ENCODE peak calls at places on chromosomes 7 and 10, in nine cellular contexts. D is fibroblast of lung, H is heart left ventricle, S is esophagus squamous epithelium, Z is stomach, F is prostate gland, U is HFF-Myc, X is GM23338, B is GM06990. M is an unnamed sample.

GRCh38 chr7:14045651-14046050 is 56.2 kb upstream of the ETV1 start:
- DNase-seq in D (no peak), H (no peak), S (no peak), Z (no peak), F (no peak), U (no peak), X (no peak), B (no peak), M (no peak)

GRCh38 chr7:41869596-41869995 is 166.7 kb upstream of the INHBA start:
- DNase-seq in D (peak), H (no peak), S (no peak), Z (no peak), F (no peak), U (no peak), X (no peak), B (no peak), M (peak)

GRCh38 chr10:129602938-129603520 is 136.0 kb downstream of the MGMT start:
- DNase-seq in D (no peak), H (no peak), S (no peak), Z (no peak), F (no peak), U (no peak), X (no peak), B (no peak), M (no peak)

GRCh38 chr7:132557489-132558044 is 18.7 kb downstream of the PLXNA4 start:
- DNase-seq in D (peak), H (no peak), S (no peak), Z (no peak), F (no peak), U (no peak), X (peak), B (no peak), M (no peak)

GRCh38 chr7:140384894-140385650 is 13.3 kb downstream of the SLC37A3 start:
- DNase-seq in D (no peak), H (no peak), S (no peak), Z (no peak), F (no peak), U (no peak), X (no peak), B (no peak), M (peak)

GRCh38 chr10:72731916-72732419 is 40.0 kb downstream of the MCU start:
- DNase-seq in D (no peak), H (no peak), S (no peak), Z (no peak), F (no peak), U (no peak), X (no peak), B (no peak), M (no peak)

GRCh38 chr7:29811597-29811996 is 5.3 kb downstream of the WIPF3 start:
- DNase-seq in D (no peak), H (no peak), S (no peak), Z (no peak), F (no peak), U (peak), X (no peak), B (no peak), M (no peak)

GRCh38 chr7:28410628-28411578 is 1.4 kb upstream of the CREB5 start:
- DNase-seq in D (peak), H (peak), S (no peak), Z (no peak), F (no peak), U (no peak), X (peak), B (peak), M (peak)

GRCh38 chr10:132962623-132963429 is 20.5 kb upstream of the CFAP46 start:
- DNase-seq in D (peak), H (no peak), S (no peak), Z (no peak), F (no peak), U (no peak), X (no peak), B (no peak), M (peak)

GRCh38 chr7:155206286-155207020 is 91.2 kb upstream of the INSIG1 start:
- DNase-seq in D (peak), H (peak), S (peak), Z (peak), F (no peak), U (peak), X (no peak), B (peak), M (peak)

GRCh38 chr10:30999084-30999712 is 32.5 kb downstream of the ZNF438 start:
- DNase-seq in D (no peak), H (no peak), S (no peak), Z (peak), F (no peak), U (peak), X (no peak), B (no peak), M (peak)

GRCh38 chr7:37557810-37558209 is 109.1 kb upstream of the ELMO1 start:
- DNase-seq in D (no peak), H (no peak), S (no peak), Z (no peak), F (no peak), U (no peak), X (no peak), B (no peak), M (no peak)

DNA sequence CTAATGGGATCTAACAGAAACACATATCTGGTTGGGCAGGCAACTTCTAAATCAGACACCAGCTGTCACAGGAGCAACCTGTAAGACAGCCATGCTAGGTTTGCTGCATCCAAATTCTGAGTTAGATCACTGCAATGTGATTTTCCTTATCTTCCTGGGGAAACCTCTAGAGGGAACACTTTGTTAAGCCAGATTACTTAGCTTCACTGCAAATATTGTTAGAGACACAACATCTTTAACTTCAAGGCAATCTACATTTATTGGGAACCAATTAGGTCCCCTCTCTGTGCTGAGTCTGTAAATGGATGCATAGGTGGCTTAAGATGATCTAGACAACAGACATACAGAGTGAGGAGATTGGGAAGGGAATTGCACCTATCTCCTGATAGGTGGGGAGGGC is 109.7 kb upstream of the ELMO1 start:
- DNase-seq in D (no peak), H (no peak), S (no peak), Z (no peak), F (no peak), U (no peak), X (peak), B (no peak), M (no peak)
- TF ChIP-seq CTCF in D (no peak), H (no peak), S (no peak), Z (no peak), F (no peak), U (no peak), X (peak), B (no peak), M (no peak)

DNA sequence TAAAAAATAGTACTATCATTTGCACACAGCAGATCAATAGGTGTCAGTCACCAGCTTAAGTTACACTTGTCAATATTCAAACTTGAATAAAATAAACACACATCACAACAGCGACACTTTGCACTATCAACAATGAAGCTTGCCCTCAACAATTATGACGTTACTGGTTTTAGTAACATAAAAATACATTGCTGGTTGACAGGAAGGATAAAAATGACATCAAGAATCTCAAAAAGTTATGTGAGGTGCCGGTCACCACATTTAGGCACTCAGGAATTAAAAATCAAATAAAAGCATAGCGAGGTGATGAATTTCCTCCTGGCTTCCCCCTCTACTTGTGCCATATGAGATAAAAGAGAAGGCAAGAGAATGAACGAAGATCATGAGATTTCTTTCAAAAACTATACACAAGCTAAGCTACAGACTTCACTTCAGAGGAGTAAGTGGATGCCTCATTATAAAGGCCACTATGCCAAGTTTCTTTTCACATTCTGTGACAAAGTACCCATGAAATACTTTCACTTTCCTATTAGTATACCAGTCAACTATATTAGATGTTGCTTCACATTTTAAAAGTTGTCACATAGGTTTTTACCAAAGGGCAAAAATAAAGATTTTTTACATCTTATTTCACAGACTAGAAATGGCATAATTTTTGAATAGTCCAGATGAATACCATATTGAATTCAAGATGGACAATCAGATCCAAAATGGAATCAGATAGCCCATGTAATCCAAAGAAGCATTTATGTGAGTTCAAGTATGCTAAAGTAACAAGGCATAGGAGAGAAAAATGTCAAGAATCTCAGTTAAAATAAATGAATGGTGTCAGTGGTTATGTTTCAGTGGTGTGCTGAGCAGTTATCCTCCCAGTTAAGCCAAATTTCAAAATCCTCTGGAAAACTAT is 3.6 kb downstream of the CCDC71L start:
- DNase-seq in D (peak), H (no peak), S (no peak), Z (no peak), F (no peak), U (no peak), X (no peak), B (no peak), M (peak)
- H3K4me3 ChIP-seq in D (peak), H (no peak), S (no peak), Z (no peak), F (no peak), U (no peak), X (no peak), B (peak), M (peak)

GRCh38 chr10:2992401-2993198 is 74.7 kb upstream of the PFKP start:
- DNase-seq in D (peak), H (no peak), S (no peak), Z (no peak), F (no peak), U (no peak), X (peak), B (no peak), M (no peak)
- TF ChIP-seq CTCF in D (peak), H (no peak), S (no peak), Z (no peak), F (no peak), U (peak), X (peak), B (peak), M (peak)

DNA sequence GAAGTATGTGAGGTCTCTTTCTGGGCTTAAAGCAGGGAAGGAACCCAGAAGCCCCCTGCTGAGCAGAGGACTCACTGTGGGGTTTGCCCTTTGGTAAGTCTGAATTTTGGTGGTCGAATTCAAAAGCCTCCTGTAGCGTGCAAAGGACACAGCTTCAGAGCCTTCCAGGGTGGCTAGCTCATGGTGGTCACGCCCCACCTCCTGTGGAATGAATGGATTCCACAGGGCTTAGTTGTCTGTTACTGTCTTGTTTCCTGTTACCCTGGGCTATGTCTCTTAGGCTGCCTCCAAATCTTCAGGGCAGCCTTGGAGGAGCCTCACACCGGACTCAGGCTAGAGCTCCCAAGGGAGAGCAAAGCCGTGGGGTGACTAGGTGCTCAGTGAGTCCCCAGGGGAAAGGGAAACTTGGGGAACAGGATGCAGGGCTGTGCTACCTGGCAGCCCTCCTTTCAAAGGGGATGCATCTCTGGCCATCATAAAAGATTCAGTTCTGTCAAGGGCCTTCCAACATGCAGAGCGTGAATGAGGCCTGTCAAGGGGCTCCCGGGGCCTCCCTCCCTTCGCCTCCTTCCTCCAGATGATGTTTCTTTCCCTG is 211.7 kb downstream of the CCSER2 start:
- DNase-seq in D (peak), H (no peak), S (no peak), Z (no peak), F (no peak), U (peak), X (no peak), B (no peak), M (peak)
- H3K4me3 ChIP-seq in D (peak), H (no peak), S (peak), Z (no peak), F (no peak), U (peak), X (peak), B (no peak), M (peak)

DNA sequence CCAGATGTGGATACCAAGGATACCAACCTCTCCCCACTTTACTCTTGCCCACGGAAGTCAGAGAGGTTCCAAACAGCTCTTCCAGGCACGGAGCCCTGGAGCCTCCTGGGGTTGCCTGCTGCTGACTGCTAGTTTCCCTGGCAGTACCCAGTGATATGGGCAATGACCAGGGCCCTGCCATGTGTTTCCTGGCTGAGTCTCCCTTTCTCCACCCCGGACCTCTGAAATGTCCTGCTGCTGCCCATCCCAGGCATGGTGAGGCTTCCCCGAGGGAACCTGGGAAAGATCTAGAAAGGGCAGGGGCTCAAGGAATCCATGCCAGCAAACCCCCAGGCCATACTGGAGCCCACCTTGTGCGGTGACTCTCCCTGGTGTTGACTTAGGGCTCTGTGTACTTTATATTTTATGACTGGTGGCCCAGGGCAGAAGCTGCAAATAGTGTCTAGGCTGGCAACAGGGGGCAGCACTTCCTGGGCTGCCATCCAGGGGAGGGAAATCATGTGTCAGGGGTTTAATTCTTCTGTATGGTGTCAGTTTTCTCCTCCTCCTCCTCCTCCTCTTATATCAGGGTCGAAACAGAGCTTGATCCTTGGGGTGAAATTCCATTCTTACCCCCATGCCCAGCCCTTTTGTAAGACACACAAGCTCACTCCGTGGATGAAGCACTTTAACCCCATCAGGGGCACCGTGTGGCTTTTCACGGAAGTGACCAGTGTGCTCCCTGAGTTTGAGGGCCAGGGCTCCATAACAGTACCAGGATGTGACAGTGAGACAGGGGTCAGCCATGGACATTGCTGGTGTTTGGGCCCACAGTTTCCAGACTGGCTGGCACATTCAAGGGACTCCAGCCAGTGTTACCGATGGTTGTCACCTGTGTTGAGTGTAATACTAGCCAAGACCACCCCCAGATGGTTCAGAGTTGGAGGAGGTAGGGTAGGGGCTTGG is 62.4 kb upstream of the GDF10 start:
- DNase-seq in D (no peak), H (no peak), S (no peak), Z (no peak), F (no peak), U (no peak), X (peak), B (no peak), M (no peak)
- TF ChIP-seq CTCF in D (no peak), H (no peak), S (no peak), Z (no peak), F (no peak), U (peak), X (peak), B (peak), M (no peak)